ENCODE peak calls at places on chromosomes 5 and 9, in seven cellular contexts. R, Y, Q, S, C, B and L are unnamed samples.

GRCh38 chr9:109918359-109919163 is 138.6 kb downstream of the PALM2AKAP2 start:
- DNase-seq in S (peak; percentile 17), Q (no peak), R (no peak), B (no peak), C (peak; percentile 45), Y (no peak), L (no peak)

GRCh38 chr5:38414348-38414747 is 142.1 kb downstream of the LIFR start:
- DNase-seq in C (no peak), Y (peak; percentile 41), R (no peak), Q (peak; percentile 53), S (no peak), B (no peak), L (no peak)

GRCh38 chr9:93387791-93388190 is 63.7 kb upstream of the FAM120A start:
- DNase-seq in R (no peak), S (no peak), Y (no peak), Q (no peak), C (no peak), B (no peak), L (no peak)

GRCh38 chr5:89236900-89237299 is 353.9 kb upstream of the MEF2C start:
- DNase-seq in B (no peak), R (no peak), Y (no peak), S (no peak), C (no peak), Q (no peak), L (no peak)

GRCh38 chr9:92738661-92739081 is 26.0 kb downstream of the BICD2 start:
- DNase-seq in C (no peak), Q (peak; percentile 75), Y (no peak), B (no peak), R (no peak), S (no peak), L (no peak)

GRCh38 chr9:134960701-134961181 is 43.0 kb upstream of the FCN1 start:
- DNase-seq in Y (no peak), B (no peak), Q (no peak), S (no peak), C (no peak), R (no peak), L (no peak)

GRCh38 chr9:105415344-105415980 is 32.4 kb upstream of the FSD1L start:
- DNase-seq in B (peak; percentile 42), Y (no peak), Q (peak; percentile 70), C (peak; percentile 67), S (peak; percentile 67), R (no peak), L (no peak)

GRCh38 chr9:1098551-1098950 is 48.4 kb downstream of the DMRT2 start:
- DNase-seq in R (no peak), Q (no peak), Y (no peak), S (no peak), B (no peak), C (no peak), L (no peak)

GRCh38 chr5:117072439-117072838 is 497.8 kb upstream of the SEMA6A start:
- DNase-seq in S (no peak), C (no peak), Q (no peak), B (no peak), R (no peak), Y (no peak), L (no peak)

GRCh38 chr9:16726023-16726422 is 144.4 kb downstream of the BNC2 start:
- DNase-seq in C (no peak), Q (peak; percentile 74), B (no peak), S (no peak), R (no peak), Y (no peak), L (no peak)

GRCh38 chr5:152331718-152332117 is 73.4 kb downstream of the NMUR2 start:
- DNase-seq in Y (no peak), B (no peak), C (no peak), S (no peak), R (no peak), Q (no peak), L (no peak)

GRCh38 chr5:115246361-115246991 is 16.2 kb downstream of the PGGT1B start:
- DNase-seq in Q (peak; percentile 60), Y (no peak), C (peak; percentile 34), R (no peak), S (no peak), B (no peak), L (no peak)

GRCh38 chr5:110916373-110917049 is 155.0 kb upstream of the TSLP start:
- DNase-seq in Q (peak; percentile 96), B (no peak), S (no peak), Y (peak; percentile 78), C (no peak), R (no peak), L (no peak)

GRCh38 chr9:136312436-136312835 is 8.5 kb upstream of the CCDC187 start:
- DNase-seq in Q (peak; percentile 44), R (no peak), C (peak; percentile 72), B (no peak), Y (no peak), S (peak; percentile 81), L (no peak)

GRCh38 chr9:63816742-63817621 is 1468.0 kb downstream of the FOXD4L5 start:
- DNase-seq in R (peak; percentile 60), C (peak; percentile 90), S (peak; percentile 77), Y (peak; percentile 25), Q (peak; percentile 91), B (peak; percentile 31), L (peak; percentile 83)

GRCh38 chr9:21096172-21096900 is 18.6 kb upstream of the IFNB1 start:
- DNase-seq in R (no peak), B (peak; percentile 23), C (peak; percentile 47), Y (peak; percentile 54), Q (peak; percentile 86), S (peak; percentile 44), L (no peak)

GRCh38 chr5:95697781-95698681 is 15.2 kb upstream of the SPATA9 start:
- DNase-seq in S (no peak), Q (no peak), B (no peak), Y (no peak), C (no peak), R (no peak), L (no peak)

GRCh38 chr9:11931109-11931508 is 762.1 kb upstream of the TYRP1 start:
- DNase-seq in C (no peak), Y (no peak), B (no peak), S (no peak), R (no peak), Q (peak; percentile 50), L (no peak)

GRCh38 chr5:170438581-170438980 is 49.4 kb upstream of the KCNMB1 start:
- DNase-seq in Q (no peak), B (no peak), R (no peak), Y (no peak), S (no peak), C (no peak), L (no peak)

GRCh38 chr9:4927701-4928100 is 57.4 kb upstream of the JAK2 start:
- DNase-seq in Y (no peak), B (no peak), R (no peak), Q (no peak), S (no peak), C (no peak), L (no peak)

GRCh38 chr5:5105531-5105930 is 34.6 kb upstream of the ADAMTS16 start:
- DNase-seq in C (no peak), S (no peak), B (no peak), R (no peak), Y (no peak), Q (no peak), L (no peak)

GRCh38 chr5:133816791-133817190 is 151.6 kb downstream of the C5orf15 start:
- DNase-seq in Q (no peak), S (no peak), B (no peak), C (no peak), R (no peak), Y (no peak), L (no peak)

GRCh38 chr9:113343732-113344231 is 3.7 kb upstream of the WDR31 start:
- DNase-seq in B (no peak), R (peak; percentile 27), Q (peak; percentile 96), C (no peak), S (no peak), Y (peak; percentile 7), L (no peak)

GRCh38 chr5:12522116-12522515 is 617.9 kb upstream of the CTNND2 start:
- DNase-seq in C (no peak), Y (no peak), Q (no peak), R (no peak), S (no peak), B (no peak), L (no peak)

GRCh38 chr9:15485836-15486678 is 24.7 kb downstream of the PSIP1 start:
- DNase-seq in C (no peak), B (no peak), R (no peak), Q (peak; percentile 45), Y (no peak), S (no peak), L (no peak)

GRCh38 chr9:73081979-73082657 is 69.5 kb upstream of the ANXA1 start:
- DNase-seq in C (peak; percentile 25), Q (peak; percentile 76), R (no peak), S (peak; percentile 46), Y (peak; percentile 33), B (no peak), L (no peak)

GRCh38 chr5:62969409-62970120 is 390.9 kb downstream of the LRRC70 start:
- DNase-seq in Y (no peak), R (no peak), B (no peak), S (no peak), C (no peak), Q (no peak), L (no peak)

GRCh38 chr5:9924614-9925013 is 294.5 kb upstream of the TAS2R1 start:
- DNase-seq in C (no peak), Y (peak; percentile 94), B (no peak), R (no peak), Q (peak; percentile 97), S (peak; percentile 6), L (no peak)

GRCh38 chr9:70120834-70121510 is 77.3 kb downstream of the MAMDC2 start:
- DNase-seq in Q (peak; percentile 94), C (no peak), B (no peak), Y (peak; percentile 84), S (no peak), R (peak; percentile 83), L (no peak)
- TF ChIP-seq CTCF in Q (peak; percentile 35), C (no peak), B (no peak), Y (peak; percentile 50), S (no peak), R (peak; percentile 13), L (no peak)

GRCh38 chr5:73496984-73497457 is 1.2 kb upstream of the BTF3 start:
- DNase-seq in C (no peak), B (no peak), S (no peak), R (no peak), Q (peak; percentile 76), Y (no peak), L (no peak)
- TF ChIP-seq CTCF in C (no peak), B (peak; percentile 16), S (no peak), R (no peak), Q (peak; percentile 35), Y (peak; percentile 32), L (no peak)

GRCh38 chr5:68685861-68686260 is 408.0 kb upstream of the SLC30A5 start:
- DNase-seq in Q (no peak), R (no peak), C (no peak), B (no peak), S (no peak), Y (no peak), L (no peak)
- TF ChIP-seq CTCF in Q (no peak), R (no peak), C (no peak), B (no peak), S (no peak), Y (no peak), L (no peak)

DNA sequence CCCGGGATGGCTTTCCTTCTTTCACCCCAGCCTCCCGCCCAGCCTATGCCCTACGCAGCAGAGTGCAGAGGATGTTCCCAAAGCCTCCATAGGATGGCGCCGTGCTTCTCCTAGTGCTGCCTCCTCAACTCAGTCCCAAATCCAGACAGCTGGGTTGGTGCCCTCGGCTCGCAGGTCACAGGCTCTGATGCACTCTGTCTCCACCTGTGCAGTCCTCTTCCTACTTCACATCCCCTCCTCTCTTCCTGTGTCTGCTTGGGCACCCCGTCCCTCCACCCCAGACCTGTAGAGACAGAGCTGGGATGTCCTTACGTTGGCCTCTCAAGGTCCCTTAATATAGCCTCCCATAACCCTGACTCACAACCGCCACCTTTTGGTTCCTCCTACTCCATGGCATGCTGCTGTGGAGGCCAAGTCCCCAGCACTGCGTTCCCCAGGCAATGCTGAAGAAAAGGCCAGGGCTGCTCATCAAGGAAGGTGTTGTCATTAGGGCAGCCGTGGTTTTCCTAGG is 314.4 kb downstream of the GADD45G start:
- DNase-seq in B (no peak), Q (no peak), S (peak; percentile 66), Y (no peak), R (no peak), C (peak; percentile 65), L (no peak)
- TF ChIP-seq CTCF in B (no peak), Q (no peak), S (peak; percentile 70), Y (no peak), R (peak; percentile 39), C (peak; percentile 47), L (peak; percentile 39)